ENCODE peak calls at places on chromosomes 16 and 17, in nine cellular contexts. One of them, this sample, is unnamed.

GRCh38 chr16:11390573-11391495 is 45.6 kb downstream of the RMI2 start:
- DNase-seq in NCI-H1105: peak; percentile 61
- DNase-seq in GM23338: no peak
- DNase-seq in hepatic stellate cell: no peak
- DNase-seq in GM13977: peak; percentile 37
- DNase-seq in activated CD4-positive, alpha-beta T cell treated with anti-CD3 and anti-CD28 coated beads, Interleukin-2, amount 50 U/mL, for 1 hour: no peak
- DNase-seq in stimulated activated CD8-positive, alpha-beta memory T cell treated with anti-CD3 and anti-CD28 coated beads, Interleukin-4, amount 100 ng/mL, for 1 hour: no peak
- DNase-seq in T-helper 9 cell: no peak
- DNase-seq in stimulated activated CD4-positive, alpha-beta T cell treated with anti-CD3 and anti-CD28 coated beads, Interleukin-12 subunit alpha, Interleukin-12 subunit beta, amount 100 ng/mL, for 24 hours: no peak
- DNase-seq in this sample: peak; percentile 72

GRCh38 chr16:75287708-75288107 is 36.3 kb upstream of the BCAR1 start:
- DNase-seq in NCI-H1105: no peak
- DNase-seq in GM23338: no peak
- DNase-seq in hepatic stellate cell: no peak
- DNase-seq in GM13977: no peak
- DNase-seq in activated CD4-positive, alpha-beta T cell treated with anti-CD3 and anti-CD28 coated beads, Interleukin-2, amount 50 U/mL, for 1 hour: no peak
- DNase-seq in stimulated activated CD8-positive, alpha-beta memory T cell treated with anti-CD3 and anti-CD28 coated beads, Interleukin-4, amount 100 ng/mL, for 1 hour: no peak
- DNase-seq in T-helper 9 cell: no peak
- DNase-seq in stimulated activated CD4-positive, alpha-beta T cell treated with anti-CD3 and anti-CD28 coated beads, Interleukin-12 subunit alpha, Interleukin-12 subunit beta, amount 100 ng/mL, for 24 hours: no peak
- DNase-seq in this sample: no peak

GRCh38 chr17:74165811-74166365 is 37.6 kb upstream of the RPL38 start:
- DNase-seq in NCI-H1105: no peak
- DNase-seq in GM23338: no peak
- DNase-seq in hepatic stellate cell: no peak
- DNase-seq in GM13977: no peak
- DNase-seq in activated CD4-positive, alpha-beta T cell treated with anti-CD3 and anti-CD28 coated beads, Interleukin-2, amount 50 U/mL, for 1 hour: no peak
- DNase-seq in stimulated activated CD8-positive, alpha-beta memory T cell treated with anti-CD3 and anti-CD28 coated beads, Interleukin-4, amount 100 ng/mL, for 1 hour: no peak
- DNase-seq in T-helper 9 cell: no peak
- DNase-seq in stimulated activated CD4-positive, alpha-beta T cell treated with anti-CD3 and anti-CD28 coated beads, Interleukin-12 subunit alpha, Interleukin-12 subunit beta, amount 100 ng/mL, for 24 hours: no peak
- DNase-seq in this sample: no peak

GRCh38 chr17:45235071-45236001 is 13.7 kb downstream of the FMNL1 start:
- DNase-seq in NCI-H1105: peak; percentile 44
- DNase-seq in GM23338: peak; percentile 97
- DNase-seq in hepatic stellate cell: peak; percentile 80
- DNase-seq in GM13977: peak; percentile 78
- DNase-seq in activated CD4-positive, alpha-beta T cell treated with anti-CD3 and anti-CD28 coated beads, Interleukin-2, amount 50 U/mL, for 1 hour: peak; percentile 85
- DNase-seq in stimulated activated CD8-positive, alpha-beta memory T cell treated with anti-CD3 and anti-CD28 coated beads, Interleukin-4, amount 100 ng/mL, for 1 hour: peak; percentile 74
- DNase-seq in T-helper 9 cell: peak; percentile 83
- DNase-seq in stimulated activated CD4-positive, alpha-beta T cell treated with anti-CD3 and anti-CD28 coated beads, Interleukin-12 subunit alpha, Interleukin-12 subunit beta, amount 100 ng/mL, for 24 hours: no peak
- DNase-seq in this sample: peak; percentile 56

GRCh38 chr17:75511610-75512575 is 3.4 kb downstream of the CASKIN2 start:
- DNase-seq in NCI-H1105: no peak
- DNase-seq in GM23338: no peak
- DNase-seq in hepatic stellate cell: no peak
- DNase-seq in GM13977: no peak
- DNase-seq in activated CD4-positive, alpha-beta T cell treated with anti-CD3 and anti-CD28 coated beads, Interleukin-2, amount 50 U/mL, for 1 hour: no peak
- DNase-seq in stimulated activated CD8-positive, alpha-beta memory T cell treated with anti-CD3 and anti-CD28 coated beads, Interleukin-4, amount 100 ng/mL, for 1 hour: no peak
- DNase-seq in T-helper 9 cell: no peak
- DNase-seq in stimulated activated CD4-positive, alpha-beta T cell treated with anti-CD3 and anti-CD28 coated beads, Interleukin-12 subunit alpha, Interleukin-12 subunit beta, amount 100 ng/mL, for 24 hours: no peak
- DNase-seq in this sample: peak; percentile 56

GRCh38 chr17:44867841-44868240 is 20.2 kb downstream of the HIGD1B start:
- DNase-seq in NCI-H1105: no peak
- DNase-seq in GM23338: no peak
- DNase-seq in hepatic stellate cell: no peak
- DNase-seq in GM13977: no peak
- DNase-seq in activated CD4-positive, alpha-beta T cell treated with anti-CD3 and anti-CD28 coated beads, Interleukin-2, amount 50 U/mL, for 1 hour: no peak
- DNase-seq in stimulated activated CD8-positive, alpha-beta memory T cell treated with anti-CD3 and anti-CD28 coated beads, Interleukin-4, amount 100 ng/mL, for 1 hour: no peak
- DNase-seq in T-helper 9 cell: no peak
- DNase-seq in stimulated activated CD4-positive, alpha-beta T cell treated with anti-CD3 and anti-CD28 coated beads, Interleukin-12 subunit alpha, Interleukin-12 subunit beta, amount 100 ng/mL, for 24 hours: no peak
- DNase-seq in this sample: no peak

GRCh38 chr16:58938856-58939255 is 204.7 kb upstream of the GOT2 start:
- DNase-seq in NCI-H1105: no peak
- DNase-seq in GM23338: peak; percentile 61
- DNase-seq in hepatic stellate cell: no peak
- DNase-seq in GM13977: no peak
- DNase-seq in activated CD4-positive, alpha-beta T cell treated with anti-CD3 and anti-CD28 coated beads, Interleukin-2, amount 50 U/mL, for 1 hour: no peak
- DNase-seq in stimulated activated CD8-positive, alpha-beta memory T cell treated with anti-CD3 and anti-CD28 coated beads, Interleukin-4, amount 100 ng/mL, for 1 hour: no peak
- DNase-seq in T-helper 9 cell: no peak
- DNase-seq in stimulated activated CD4-positive, alpha-beta T cell treated with anti-CD3 and anti-CD28 coated beads, Interleukin-12 subunit alpha, Interleukin-12 subunit beta, amount 100 ng/mL, for 24 hours: no peak
- DNase-seq in this sample: no peak

GRCh38 chr17:31052187-31052889 is 42.4 kb upstream of the NF1 start:
- DNase-seq in NCI-H1105: no peak
- DNase-seq in GM23338: no peak
- DNase-seq in hepatic stellate cell: peak; percentile 83
- DNase-seq in GM13977: no peak
- DNase-seq in activated CD4-positive, alpha-beta T cell treated with anti-CD3 and anti-CD28 coated beads, Interleukin-2, amount 50 U/mL, for 1 hour: no peak
- DNase-seq in stimulated activated CD8-positive, alpha-beta memory T cell treated with anti-CD3 and anti-CD28 coated beads, Interleukin-4, amount 100 ng/mL, for 1 hour: no peak
- DNase-seq in T-helper 9 cell: no peak
- DNase-seq in stimulated activated CD4-positive, alpha-beta T cell treated with anti-CD3 and anti-CD28 coated beads, Interleukin-12 subunit alpha, Interleukin-12 subunit beta, amount 100 ng/mL, for 24 hours: no peak
- DNase-seq in this sample: no peak

GRCh38 chr17:6413073-6413472 is 21.8 kb downstream of the AIPL1 start:
- DNase-seq in NCI-H1105: no peak
- DNase-seq in GM23338: peak; percentile 82
- DNase-seq in hepatic stellate cell: peak; percentile 47
- DNase-seq in GM13977: peak; percentile 70
- DNase-seq in activated CD4-positive, alpha-beta T cell treated with anti-CD3 and anti-CD28 coated beads, Interleukin-2, amount 50 U/mL, for 1 hour: no peak
- DNase-seq in stimulated activated CD8-positive, alpha-beta memory T cell treated with anti-CD3 and anti-CD28 coated beads, Interleukin-4, amount 100 ng/mL, for 1 hour: no peak
- DNase-seq in T-helper 9 cell: no peak
- DNase-seq in stimulated activated CD4-positive, alpha-beta T cell treated with anti-CD3 and anti-CD28 coated beads, Interleukin-12 subunit alpha, Interleukin-12 subunit beta, amount 100 ng/mL, for 24 hours: no peak
- DNase-seq in this sample: peak; percentile 71

GRCh38 chr16:14489460-14489859 is 140.6 kb downstream of the PARN start:
- DNase-seq in NCI-H1105: no peak
- DNase-seq in GM23338: peak; percentile 79
- DNase-seq in hepatic stellate cell: peak; percentile 18
- DNase-seq in GM13977: no peak
- DNase-seq in activated CD4-positive, alpha-beta T cell treated with anti-CD3 and anti-CD28 coated beads, Interleukin-2, amount 50 U/mL, for 1 hour: no peak
- DNase-seq in stimulated activated CD8-positive, alpha-beta memory T cell treated with anti-CD3 and anti-CD28 coated beads, Interleukin-4, amount 100 ng/mL, for 1 hour: no peak
- DNase-seq in T-helper 9 cell: no peak
- DNase-seq in stimulated activated CD4-positive, alpha-beta T cell treated with anti-CD3 and anti-CD28 coated beads, Interleukin-12 subunit alpha, Interleukin-12 subunit beta, amount 100 ng/mL, for 24 hours: no peak
- DNase-seq in this sample: no peak

GRCh38 chr17:21463779-21464407 is 87.7 kb downstream of the KCNJ12 start:
- DNase-seq in NCI-H1105: no peak
- DNase-seq in GM23338: peak; percentile 80
- DNase-seq in hepatic stellate cell: no peak
- DNase-seq in GM13977: no peak
- DNase-seq in activated CD4-positive, alpha-beta T cell treated with anti-CD3 and anti-CD28 coated beads, Interleukin-2, amount 50 U/mL, for 1 hour: no peak
- DNase-seq in stimulated activated CD8-positive, alpha-beta memory T cell treated with anti-CD3 and anti-CD28 coated beads, Interleukin-4, amount 100 ng/mL, for 1 hour: no peak
- DNase-seq in T-helper 9 cell: no peak
- DNase-seq in stimulated activated CD4-positive, alpha-beta T cell treated with anti-CD3 and anti-CD28 coated beads, Interleukin-12 subunit alpha, Interleukin-12 subunit beta, amount 100 ng/mL, for 24 hours: no peak
- DNase-seq in this sample: no peak

GRCh38 chr17:11917415-11917814 is 79.9 kb downstream of the ZNF18 start:
- DNase-seq in NCI-H1105: no peak
- DNase-seq in GM23338: no peak
- DNase-seq in hepatic stellate cell: no peak
- DNase-seq in GM13977: no peak
- DNase-seq in activated CD4-positive, alpha-beta T cell treated with anti-CD3 and anti-CD28 coated beads, Interleukin-2, amount 50 U/mL, for 1 hour: no peak
- DNase-seq in stimulated activated CD8-positive, alpha-beta memory T cell treated with anti-CD3 and anti-CD28 coated beads, Interleukin-4, amount 100 ng/mL, for 1 hour: no peak
- DNase-seq in T-helper 9 cell: no peak
- DNase-seq in stimulated activated CD4-positive, alpha-beta T cell treated with anti-CD3 and anti-CD28 coated beads, Interleukin-12 subunit alpha, Interleukin-12 subunit beta, amount 100 ng/mL, for 24 hours: no peak
- DNase-seq in this sample: no peak

GRCh38 chr16:84775262-84775810 is 44.4 kb upstream of the CRISPLD2 start:
- DNase-seq in NCI-H1105: no peak
- DNase-seq in GM23338: no peak
- DNase-seq in hepatic stellate cell: no peak
- DNase-seq in GM13977: no peak
- DNase-seq in activated CD4-positive, alpha-beta T cell treated with anti-CD3 and anti-CD28 coated beads, Interleukin-2, amount 50 U/mL, for 1 hour: no peak
- DNase-seq in stimulated activated CD8-positive, alpha-beta memory T cell treated with anti-CD3 and anti-CD28 coated beads, Interleukin-4, amount 100 ng/mL, for 1 hour: no peak
- DNase-seq in T-helper 9 cell: no peak
- DNase-seq in stimulated activated CD4-positive, alpha-beta T cell treated with anti-CD3 and anti-CD28 coated beads, Interleukin-12 subunit alpha, Interleukin-12 subunit beta, amount 100 ng/mL, for 24 hours: no peak
- DNase-seq in this sample: no peak

GRCh38 chr17:75047398-75048098 is 523 bp downstream of the KCTD2 start:
- DNase-seq in NCI-H1105: no peak
- DNase-seq in GM23338: peak; percentile 30
- DNase-seq in hepatic stellate cell: no peak
- DNase-seq in GM13977: no peak
- DNase-seq in activated CD4-positive, alpha-beta T cell treated with anti-CD3 and anti-CD28 coated beads, Interleukin-2, amount 50 U/mL, for 1 hour: peak; percentile 19
- DNase-seq in stimulated activated CD8-positive, alpha-beta memory T cell treated with anti-CD3 and anti-CD28 coated beads, Interleukin-4, amount 100 ng/mL, for 1 hour: no peak
- DNase-seq in T-helper 9 cell: peak; percentile 28
- DNase-seq in stimulated activated CD4-positive, alpha-beta T cell treated with anti-CD3 and anti-CD28 coated beads, Interleukin-12 subunit alpha, Interleukin-12 subunit beta, amount 100 ng/mL, for 24 hours: no peak
- DNase-seq in this sample: peak; percentile 22

GRCh38 chr17:17840751-17841591 is 4.2 kb upstream of the SREBF1 start:
- DNase-seq in NCI-H1105: peak; percentile 85
- DNase-seq in GM23338: peak; percentile 30
- DNase-seq in hepatic stellate cell: no peak
- DNase-seq in GM13977: no peak
- DNase-seq in activated CD4-positive, alpha-beta T cell treated with anti-CD3 and anti-CD28 coated beads, Interleukin-2, amount 50 U/mL, for 1 hour: no peak
- DNase-seq in stimulated activated CD8-positive, alpha-beta memory T cell treated with anti-CD3 and anti-CD28 coated beads, Interleukin-4, amount 100 ng/mL, for 1 hour: no peak
- DNase-seq in T-helper 9 cell: no peak
- DNase-seq in stimulated activated CD4-positive, alpha-beta T cell treated with anti-CD3 and anti-CD28 coated beads, Interleukin-12 subunit alpha, Interleukin-12 subunit beta, amount 100 ng/mL, for 24 hours: no peak
- DNase-seq in this sample: peak; percentile 35

GRCh38 chr17:63785556-63785955 is 11.6 kb downstream of the DDX42 start:
- DNase-seq in NCI-H1105: no peak
- DNase-seq in GM23338: no peak
- DNase-seq in hepatic stellate cell: peak; percentile 40
- DNase-seq in GM13977: no peak
- DNase-seq in activated CD4-positive, alpha-beta T cell treated with anti-CD3 and anti-CD28 coated beads, Interleukin-2, amount 50 U/mL, for 1 hour: no peak
- DNase-seq in stimulated activated CD8-positive, alpha-beta memory T cell treated with anti-CD3 and anti-CD28 coated beads, Interleukin-4, amount 100 ng/mL, for 1 hour: no peak
- DNase-seq in T-helper 9 cell: no peak
- DNase-seq in stimulated activated CD4-positive, alpha-beta T cell treated with anti-CD3 and anti-CD28 coated beads, Interleukin-12 subunit alpha, Interleukin-12 subunit beta, amount 100 ng/mL, for 24 hours: no peak
- DNase-seq in this sample: no peak

GRCh38 chr17:63996430-63997182 is 1.5 kb upstream of the PRR29 start:
- DNase-seq in NCI-H1105: no peak
- DNase-seq in GM23338: no peak
- DNase-seq in hepatic stellate cell: no peak
- DNase-seq in GM13977: no peak
- DNase-seq in activated CD4-positive, alpha-beta T cell treated with anti-CD3 and anti-CD28 coated beads, Interleukin-2, amount 50 U/mL, for 1 hour: no peak
- DNase-seq in stimulated activated CD8-positive, alpha-beta memory T cell treated with anti-CD3 and anti-CD28 coated beads, Interleukin-4, amount 100 ng/mL, for 1 hour: no peak
- DNase-seq in T-helper 9 cell: no peak
- DNase-seq in stimulated activated CD4-positive, alpha-beta T cell treated with anti-CD3 and anti-CD28 coated beads, Interleukin-12 subunit alpha, Interleukin-12 subunit beta, amount 100 ng/mL, for 24 hours: no peak
- DNase-seq in this sample: no peak

GRCh38 chr16:47644166-47644565 is 183.0 kb downstream of the PHKB start:
- DNase-seq in NCI-H1105: no peak
- DNase-seq in GM23338: no peak
- DNase-seq in hepatic stellate cell: peak; percentile 35
- DNase-seq in GM13977: no peak
- DNase-seq in activated CD4-positive, alpha-beta T cell treated with anti-CD3 and anti-CD28 coated beads, Interleukin-2, amount 50 U/mL, for 1 hour: no peak
- DNase-seq in stimulated activated CD8-positive, alpha-beta memory T cell treated with anti-CD3 and anti-CD28 coated beads, Interleukin-4, amount 100 ng/mL, for 1 hour: no peak
- DNase-seq in T-helper 9 cell: no peak
- DNase-seq in stimulated activated CD4-positive, alpha-beta T cell treated with anti-CD3 and anti-CD28 coated beads, Interleukin-12 subunit alpha, Interleukin-12 subunit beta, amount 100 ng/mL, for 24 hours: no peak
- DNase-seq in this sample: no peak

GRCh38 chr17:20010099-20010863 is 1.1 kb downstream of the SPECC1 start:
- DNase-seq in NCI-H1105: peak; percentile 65
- DNase-seq in GM23338: peak; percentile 66
- DNase-seq in hepatic stellate cell: peak; percentile 44
- DNase-seq in GM13977: no peak
- DNase-seq in activated CD4-positive, alpha-beta T cell treated with anti-CD3 and anti-CD28 coated beads, Interleukin-2, amount 50 U/mL, for 1 hour: no peak
- DNase-seq in stimulated activated CD8-positive, alpha-beta memory T cell treated with anti-CD3 and anti-CD28 coated beads, Interleukin-4, amount 100 ng/mL, for 1 hour: no peak
- DNase-seq in T-helper 9 cell: no peak
- DNase-seq in stimulated activated CD4-positive, alpha-beta T cell treated with anti-CD3 and anti-CD28 coated beads, Interleukin-12 subunit alpha, Interleukin-12 subunit beta, amount 100 ng/mL, for 24 hours: no peak
- DNase-seq in this sample: peak; percentile 66

GRCh38 chr17:80827646-80828643 is 163.7 kb upstream of the CHMP6 start:
- DNase-seq in NCI-H1105: no peak
- DNase-seq in GM23338: peak; percentile 64
- DNase-seq in hepatic stellate cell: no peak
- DNase-seq in GM13977: no peak
- DNase-seq in activated CD4-positive, alpha-beta T cell treated with anti-CD3 and anti-CD28 coated beads, Interleukin-2, amount 50 U/mL, for 1 hour: no peak
- DNase-seq in stimulated activated CD8-positive, alpha-beta memory T cell treated with anti-CD3 and anti-CD28 coated beads, Interleukin-4, amount 100 ng/mL, for 1 hour: no peak
- DNase-seq in T-helper 9 cell: no peak
- DNase-seq in stimulated activated CD4-positive, alpha-beta T cell treated with anti-CD3 and anti-CD28 coated beads, Interleukin-12 subunit alpha, Interleukin-12 subunit beta, amount 100 ng/mL, for 24 hours: no peak
- DNase-seq in this sample: peak; percentile 76

GRCh38 chr16:64356267-64356666 is 765.6 kb downstream of the CDH11 start:
- DNase-seq in NCI-H1105: no peak
- DNase-seq in GM23338: no peak
- DNase-seq in hepatic stellate cell: peak; percentile 55
- DNase-seq in GM13977: no peak
- DNase-seq in activated CD4-positive, alpha-beta T cell treated with anti-CD3 and anti-CD28 coated beads, Interleukin-2, amount 50 U/mL, for 1 hour: no peak
- DNase-seq in stimulated activated CD8-positive, alpha-beta memory T cell treated with anti-CD3 and anti-CD28 coated beads, Interleukin-4, amount 100 ng/mL, for 1 hour: no peak
- DNase-seq in T-helper 9 cell: no peak
- DNase-seq in stimulated activated CD4-positive, alpha-beta T cell treated with anti-CD3 and anti-CD28 coated beads, Interleukin-12 subunit alpha, Interleukin-12 subunit beta, amount 100 ng/mL, for 24 hours: no peak
- DNase-seq in this sample: no peak

GRCh38 chr17:30422171-30422570 is 43.4 kb downstream of the CPD start:
- DNase-seq in NCI-H1105: no peak
- DNase-seq in GM23338: no peak
- DNase-seq in hepatic stellate cell: no peak
- DNase-seq in GM13977: no peak
- DNase-seq in activated CD4-positive, alpha-beta T cell treated with anti-CD3 and anti-CD28 coated beads, Interleukin-2, amount 50 U/mL, for 1 hour: no peak
- DNase-seq in stimulated activated CD8-positive, alpha-beta memory T cell treated with anti-CD3 and anti-CD28 coated beads, Interleukin-4, amount 100 ng/mL, for 1 hour: no peak
- DNase-seq in T-helper 9 cell: no peak
- DNase-seq in stimulated activated CD4-positive, alpha-beta T cell treated with anti-CD3 and anti-CD28 coated beads, Interleukin-12 subunit alpha, Interleukin-12 subunit beta, amount 100 ng/mL, for 24 hours: no peak
- DNase-seq in this sample: no peak

GRCh38 chr16:66264311-66265105 is 102.0 kb upstream of the CDH5 start:
- DNase-seq in NCI-H1105: no peak
- DNase-seq in GM23338: no peak
- DNase-seq in hepatic stellate cell: no peak
- DNase-seq in GM13977: no peak
- DNase-seq in activated CD4-positive, alpha-beta T cell treated with anti-CD3 and anti-CD28 coated beads, Interleukin-2, amount 50 U/mL, for 1 hour: no peak
- DNase-seq in stimulated activated CD8-positive, alpha-beta memory T cell treated with anti-CD3 and anti-CD28 coated beads, Interleukin-4, amount 100 ng/mL, for 1 hour: no peak
- DNase-seq in T-helper 9 cell: no peak
- DNase-seq in stimulated activated CD4-positive, alpha-beta T cell treated with anti-CD3 and anti-CD28 coated beads, Interleukin-12 subunit alpha, Interleukin-12 subunit beta, amount 100 ng/mL, for 24 hours: no peak
- DNase-seq in this sample: no peak

GRCh38 chr17:80859004-80859941 is 132.4 kb upstream of the CHMP6 start:
- DNase-seq in NCI-H1105: peak; percentile 78
- DNase-seq in GM23338: peak; percentile 44
- DNase-seq in hepatic stellate cell: peak; percentile 78
- DNase-seq in GM13977: no peak
- DNase-seq in activated CD4-positive, alpha-beta T cell treated with anti-CD3 and anti-CD28 coated beads, Interleukin-2, amount 50 U/mL, for 1 hour: no peak
- DNase-seq in stimulated activated CD8-positive, alpha-beta memory T cell treated with anti-CD3 and anti-CD28 coated beads, Interleukin-4, amount 100 ng/mL, for 1 hour: no peak
- DNase-seq in T-helper 9 cell: no peak
- DNase-seq in stimulated activated CD4-positive, alpha-beta T cell treated with anti-CD3 and anti-CD28 coated beads, Interleukin-12 subunit alpha, Interleukin-12 subunit beta, amount 100 ng/mL, for 24 hours: no peak
- DNase-seq in this sample: no peak

GRCh38 chr17:42679001-42679491 is 2.3 kb upstream of the PLEKHH3 start:
- DNase-seq in NCI-H1105: peak; percentile 84
- DNase-seq in GM23338: peak; percentile 67
- DNase-seq in hepatic stellate cell: no peak
- DNase-seq in GM13977: peak; percentile 76
- DNase-seq in activated CD4-positive, alpha-beta T cell treated with anti-CD3 and anti-CD28 coated beads, Interleukin-2, amount 50 U/mL, for 1 hour: peak; percentile 18
- DNase-seq in stimulated activated CD8-positive, alpha-beta memory T cell treated with anti-CD3 and anti-CD28 coated beads, Interleukin-4, amount 100 ng/mL, for 1 hour: no peak
- DNase-seq in T-helper 9 cell: no peak
- DNase-seq in stimulated activated CD4-positive, alpha-beta T cell treated with anti-CD3 and anti-CD28 coated beads, Interleukin-12 subunit alpha, Interleukin-12 subunit beta, amount 100 ng/mL, for 24 hours: no peak
- DNase-seq in this sample: peak; percentile 69

GRCh38 chr16:48076455-48077012 is 79.3 kb downstream of the ABCC12 start:
- DNase-seq in NCI-H1105: no peak
- DNase-seq in GM23338: no peak
- DNase-seq in hepatic stellate cell: peak; percentile 8
- DNase-seq in GM13977: no peak
- DNase-seq in activated CD4-positive, alpha-beta T cell treated with anti-CD3 and anti-CD28 coated beads, Interleukin-2, amount 50 U/mL, for 1 hour: no peak
- DNase-seq in stimulated activated CD8-positive, alpha-beta memory T cell treated with anti-CD3 and anti-CD28 coated beads, Interleukin-4, amount 100 ng/mL, for 1 hour: no peak
- DNase-seq in T-helper 9 cell: no peak
- DNase-seq in stimulated activated CD4-positive, alpha-beta T cell treated with anti-CD3 and anti-CD28 coated beads, Interleukin-12 subunit alpha, Interleukin-12 subunit beta, amount 100 ng/mL, for 24 hours: no peak
- DNase-seq in this sample: no peak

GRCh38 chr17:40417258-40417608 is 463 bp downstream of the TOP2A start:
- DNase-seq in NCI-H1105: no peak
- DNase-seq in GM23338: peak; percentile 60
- DNase-seq in hepatic stellate cell: no peak
- DNase-seq in GM13977: peak; percentile 43
- DNase-seq in activated CD4-positive, alpha-beta T cell treated with anti-CD3 and anti-CD28 coated beads, Interleukin-2, amount 50 U/mL, for 1 hour: no peak
- DNase-seq in stimulated activated CD8-positive, alpha-beta memory T cell treated with anti-CD3 and anti-CD28 coated beads, Interleukin-4, amount 100 ng/mL, for 1 hour: no peak
- DNase-seq in T-helper 9 cell: no peak
- DNase-seq in stimulated activated CD4-positive, alpha-beta T cell treated with anti-CD3 and anti-CD28 coated beads, Interleukin-12 subunit alpha, Interleukin-12 subunit beta, amount 100 ng/mL, for 24 hours: no peak
- DNase-seq in this sample: peak; percentile 44

GRCh38 chr17:7014995-7015586 is 2.7 kb downstream of the RNASEK start:
- DNase-seq in NCI-H1105: no peak
- DNase-seq in GM23338: peak; percentile 23
- DNase-seq in hepatic stellate cell: peak; percentile 71
- DNase-seq in GM13977: peak; percentile 77
- DNase-seq in activated CD4-positive, alpha-beta T cell treated with anti-CD3 and anti-CD28 coated beads, Interleukin-2, amount 50 U/mL, for 1 hour: peak; percentile 79
- DNase-seq in stimulated activated CD8-positive, alpha-beta memory T cell treated with anti-CD3 and anti-CD28 coated beads, Interleukin-4, amount 100 ng/mL, for 1 hour: peak; percentile 62
- DNase-seq in T-helper 9 cell: peak; percentile 80
- DNase-seq in stimulated activated CD4-positive, alpha-beta T cell treated with anti-CD3 and anti-CD28 coated beads, Interleukin-12 subunit alpha, Interleukin-12 subunit beta, amount 100 ng/mL, for 24 hours: peak; percentile 61
- DNase-seq in this sample: no peak

GRCh38 chr16:86771506-86772230 is 193.3 kb downstream of the FOXL1 start:
- DNase-seq in NCI-H1105: no peak
- DNase-seq in GM23338: no peak
- DNase-seq in hepatic stellate cell: no peak
- DNase-seq in GM13977: no peak
- DNase-seq in activated CD4-positive, alpha-beta T cell treated with anti-CD3 and anti-CD28 coated beads, Interleukin-2, amount 50 U/mL, for 1 hour: no peak
- DNase-seq in stimulated activated CD8-positive, alpha-beta memory T cell treated with anti-CD3 and anti-CD28 coated beads, Interleukin-4, amount 100 ng/mL, for 1 hour: no peak
- DNase-seq in T-helper 9 cell: no peak
- DNase-seq in stimulated activated CD4-positive, alpha-beta T cell treated with anti-CD3 and anti-CD28 coated beads, Interleukin-12 subunit alpha, Interleukin-12 subunit beta, amount 100 ng/mL, for 24 hours: no peak
- DNase-seq in this sample: no peak

GRCh38 chr17:59746849-59747445 is 39.5 kb downstream of the VMP1 start:
- DNase-seq in NCI-H1105: peak; percentile 1
- DNase-seq in GM23338: peak; percentile 59
- DNase-seq in hepatic stellate cell: peak; percentile 31
- DNase-seq in GM13977: peak; percentile 36
- DNase-seq in activated CD4-positive, alpha-beta T cell treated with anti-CD3 and anti-CD28 coated beads, Interleukin-2, amount 50 U/mL, for 1 hour: no peak
- DNase-seq in stimulated activated CD8-positive, alpha-beta memory T cell treated with anti-CD3 and anti-CD28 coated beads, Interleukin-4, amount 100 ng/mL, for 1 hour: no peak
- DNase-seq in T-helper 9 cell: no peak
- DNase-seq in stimulated activated CD4-positive, alpha-beta T cell treated with anti-CD3 and anti-CD28 coated beads, Interleukin-12 subunit alpha, Interleukin-12 subunit beta, amount 100 ng/mL, for 24 hours: no peak
- DNase-seq in this sample: peak; percentile 28

GRCh38 chr17:1315891-1316403 is 36.5 kb downstream of the TRARG1 start:
- DNase-seq in NCI-H1105: no peak
- DNase-seq in GM23338: no peak
- DNase-seq in hepatic stellate cell: no peak
- DNase-seq in GM13977: no peak
- DNase-seq in activated CD4-positive, alpha-beta T cell treated with anti-CD3 and anti-CD28 coated beads, Interleukin-2, amount 50 U/mL, for 1 hour: no peak
- DNase-seq in stimulated activated CD8-positive, alpha-beta memory T cell treated with anti-CD3 and anti-CD28 coated beads, Interleukin-4, amount 100 ng/mL, for 1 hour: no peak
- DNase-seq in T-helper 9 cell: no peak
- DNase-seq in stimulated activated CD4-positive, alpha-beta T cell treated with anti-CD3 and anti-CD28 coated beads, Interleukin-12 subunit alpha, Interleukin-12 subunit beta, amount 100 ng/mL, for 24 hours: no peak
- DNase-seq in this sample: peak; percentile 90

This sample was measured in NCI-H146.